ENCODE peak calls at places on chromosomes 1 and 21, in six cellular contexts. Z is HepG2, W is sigmoid colon, Y is spleen, V is Panc1, B is HCT116. D is an unnamed sample.

GRCh38 chr1:16015960-16016901 is 1.6 kb downstream of the HSPB7 start:
- DNase-seq in V (no peak), Z (no peak), Y (no peak), W (peak; percentile 93), B (no peak), D (no peak)

GRCh38 chr1:184387871-184388670 is 1.2 kb downstream of the C1orf21 start:
- DNase-seq in Z (no peak), V (no peak), Y (peak; percentile 79), B (no peak), W (peak; percentile 74), D (peak; percentile 40)

GRCh38 chr1:61042679-61043009 is 39.7 kb upstream of the NFIA start:
- DNase-seq in W (no peak), Y (no peak), V (no peak), Z (no peak), B (no peak), D (no peak)

GRCh38 chr1:48093696-48094518 is 96.7 kb upstream of the TRABD2B start:
- DNase-seq in V (peak; percentile 38), Z (peak; percentile 65), Y (peak; percentile 89), B (peak; percentile 72), W (no peak), D (peak; percentile 85)

GRCh38 chr21:46250146-46250725 is 21.7 kb upstream of the LSS start:
- DNase-seq in Y (no peak), W (no peak), B (no peak), V (no peak), Z (no peak), D (no peak)

GRCh38 chr1:43149889-43150288 is 22.2 kb downstream of the EBNA1BP2 start:
- DNase-seq in W (no peak), Z (no peak), V (no peak), Y (no peak), B (no peak), D (no peak)

GRCh38 chr1:109466440-109467300 is at the start of gene SYPL2:
- DNase-seq in B (no peak), V (no peak), W (peak; percentile 86), Y (peak; percentile 80), Z (no peak), D (peak; percentile 79)

GRCh38 chr1:201261771-201262547 is 21.3 kb upstream of the PKP1 start:
- DNase-seq in B (no peak), Z (no peak), W (peak; percentile 32), V (no peak), Y (peak; percentile 53), D (peak; percentile 6)

GRCh38 chr1:113191579-113192076 is 118.6 kb downstream of the LRIG2 start:
- DNase-seq in V (no peak), Z (no peak), Y (no peak), B (peak; percentile 94), W (no peak), D (no peak)

GRCh38 chr1:53949023-53949611 is 3.0 kb downstream of the LRRC42 start:
- DNase-seq in Z (peak; percentile 65), V (no peak), W (no peak), Y (no peak), B (no peak), D (peak; percentile 57)

GRCh38 chr1:218299416-218299815 is 14.3 kb downstream of the RRP15 start:
- DNase-seq in W (no peak), Z (peak; percentile 12), V (no peak), Y (no peak), B (peak; percentile 28), D (no peak)

GRCh38 chr1:108200627-108201106 is 524 bp upstream of the SLC25A24 start:
- DNase-seq in Z (peak; percentile 2), B (peak; percentile 41), V (no peak), Y (peak; percentile 72), W (no peak), D (peak; percentile 67)
- TF ChIP-seq POLR2AphosphoS5 in Z (no peak), B (no peak), V (no peak), Y (no peak), W (no peak), D (peak; percentile 40)

GRCh38 chr1:67404212-67404620 is 26.0 kb downstream of the SERBP1 start:
- DNase-seq in Y (no peak), Z (no peak), B (peak; percentile 38), W (no peak), V (no peak), D (no peak)
- TF ChIP-seq POLR2AphosphoS5 in Y (no peak), Z (no peak), B (no peak), W (no peak), V (no peak), D (peak; percentile 58)

DNA sequence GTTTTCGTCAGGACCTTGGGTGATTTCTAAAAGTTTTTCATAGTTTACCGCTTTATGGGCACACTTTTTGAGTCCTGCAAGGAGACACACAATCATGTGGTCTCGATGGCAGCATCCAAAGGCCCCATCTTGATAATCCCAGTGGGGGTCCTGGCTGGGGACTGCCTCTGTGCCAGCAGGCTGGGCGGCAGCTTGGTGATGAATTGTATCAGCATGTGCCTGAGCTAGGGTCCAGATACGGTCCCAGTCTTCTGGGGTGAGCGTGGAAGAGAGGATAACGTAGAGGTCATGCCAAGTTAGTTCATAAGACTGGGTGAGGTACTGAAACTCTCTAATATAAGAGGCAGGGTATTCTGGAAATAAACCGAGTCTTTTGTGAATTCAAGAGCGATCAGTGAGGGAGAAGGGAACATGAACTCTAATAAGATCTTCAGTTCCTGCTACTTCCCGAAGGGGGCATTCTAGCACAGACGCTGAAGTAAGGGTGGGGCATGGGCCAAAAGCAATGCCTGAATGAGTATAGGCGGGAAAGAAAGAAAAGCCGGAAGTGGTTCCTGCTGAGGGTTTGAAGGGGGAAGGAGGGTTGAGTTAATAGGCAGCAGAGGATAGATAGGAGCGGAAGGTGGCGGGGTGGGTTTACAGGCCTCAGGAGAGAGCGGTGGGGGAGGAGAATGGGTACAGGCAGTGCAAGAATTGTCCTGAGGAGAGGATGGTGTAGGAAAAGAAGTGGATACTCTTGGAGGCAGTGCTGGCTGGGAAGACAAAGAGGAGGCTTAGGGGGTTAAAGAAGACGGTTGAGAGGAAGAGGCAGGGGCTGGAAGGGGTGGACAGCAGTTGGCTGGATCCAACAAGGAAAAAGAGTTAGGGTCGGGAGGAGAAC is 1.6 kb downstream of the ERVH48-1 start:
- DNase-seq in B (peak; percentile 83), W (peak; percentile 90), Y (peak; percentile 78), Z (peak; percentile 83), V (peak; percentile 41), D (peak; percentile 81)
- TF ChIP-seq POLR2AphosphoS5 in B (peak; percentile 33), W (peak; percentile 39), Y (no peak), Z (no peak), V (no peak), D (no peak)

GRCh38 chr1:213940947-213941346 is 46.8 kb upstream of the PROX1 start:
- DNase-seq in Y (no peak), B (no peak), V (no peak), W (no peak), Z (no peak), D (no peak)
- TF ChIP-seq POLR2AphosphoS5 in Y (no peak), B (no peak), V (no peak), W (no peak), Z (no peak), D (no peak)

GRCh38 chr1:191256917-191257316 is 779.3 kb upstream of the BRINP3 start:
- DNase-seq in B (no peak), Z (no peak), Y (no peak), W (no peak), V (no peak), D (no peak)

GRCh38 chr1:191255354-191256057 is 777.8 kb upstream of the BRINP3 start:
- DNase-seq in Y (no peak), B (no peak), W (no peak), Z (no peak), V (no peak), D (no peak)
- TF ChIP-seq POLR2AphosphoS5 in Y (no peak), B (no peak), W (no peak), Z (no peak), V (no peak), D (no peak)

GRCh38 chr1:59814180-59814900 is 409 bp upstream of the HOOK1 start:
- DNase-seq in Y (peak; percentile 94), V (no peak), B (peak; percentile 99), Z (peak; percentile 97), W (no peak), D (peak; percentile 95)
- TF ChIP-seq POLR2AphosphoS5 in Y (peak; percentile 36), V (no peak), B (peak; percentile 81), Z (peak; percentile 75), W (no peak), D (no peak)

GRCh38 chr1:193443886-193444285 is 257.5 kb upstream of the B3GALT2 start:
- DNase-seq in Z (no peak), B (no peak), W (no peak), Y (no peak), V (no peak), D (no peak)
- TF ChIP-seq POLR2AphosphoS5 in Z (no peak), B (no peak), W (no peak), Y (no peak), V (no peak), D (no peak)

GRCh38 chr21:39385299-39386145 is 36.6 kb upstream of the HMGN1 start:
- DNase-seq in V (no peak), B (no peak), Z (peak; percentile 95), W (peak; percentile 93), Y (peak; percentile 94), D (peak; percentile 89)
- TF ChIP-seq POLR2AphosphoS5 in V (no peak), B (no peak), Z (peak; percentile 64), W (peak; percentile 54), Y (peak; percentile 69), D (peak; percentile 68)

DNA sequence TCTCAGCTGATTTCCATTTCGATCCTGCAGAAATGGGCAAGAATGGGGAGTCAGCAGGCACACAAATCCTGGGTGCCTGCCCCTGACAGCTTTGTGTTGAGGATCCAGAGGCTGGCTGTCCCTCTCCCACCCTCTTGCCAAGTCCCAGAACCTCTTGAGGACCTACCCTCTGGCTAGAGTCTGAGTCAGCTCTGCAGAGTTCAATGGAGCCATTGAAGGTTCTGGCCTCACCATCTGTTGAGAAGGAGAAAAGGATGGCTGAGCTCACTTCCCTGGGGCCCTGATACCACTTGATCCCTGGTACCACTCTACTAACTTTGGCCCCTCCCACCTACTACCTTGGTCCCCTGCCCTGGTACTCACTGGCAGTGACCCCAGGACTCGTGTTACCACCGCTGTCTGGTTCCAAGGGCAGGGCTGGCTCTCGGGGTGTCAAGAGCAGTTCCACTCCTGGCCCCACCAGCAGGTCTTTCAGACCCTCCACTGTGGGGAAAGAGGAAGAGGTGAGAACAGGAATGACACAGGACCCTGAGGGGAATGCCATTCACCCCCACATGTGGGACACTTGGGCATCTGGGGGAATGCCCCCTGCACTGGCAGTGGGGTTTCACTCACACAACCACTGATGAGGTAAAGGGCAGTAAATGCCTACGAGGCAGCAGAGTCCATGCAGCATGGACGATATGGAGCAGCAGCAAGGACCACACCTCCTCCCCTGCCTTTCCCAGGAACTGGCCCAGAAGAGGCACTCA is 10.5 kb downstream of the RXFP4 start:
- DNase-seq in Y (peak; percentile 54), Z (no peak), W (no peak), B (no peak), V (no peak), D (no peak)
- TF ChIP-seq POLR2AphosphoS5 in Y (no peak), Z (no peak), W (no peak), B (no peak), V (no peak), D (no peak)

DNA sequence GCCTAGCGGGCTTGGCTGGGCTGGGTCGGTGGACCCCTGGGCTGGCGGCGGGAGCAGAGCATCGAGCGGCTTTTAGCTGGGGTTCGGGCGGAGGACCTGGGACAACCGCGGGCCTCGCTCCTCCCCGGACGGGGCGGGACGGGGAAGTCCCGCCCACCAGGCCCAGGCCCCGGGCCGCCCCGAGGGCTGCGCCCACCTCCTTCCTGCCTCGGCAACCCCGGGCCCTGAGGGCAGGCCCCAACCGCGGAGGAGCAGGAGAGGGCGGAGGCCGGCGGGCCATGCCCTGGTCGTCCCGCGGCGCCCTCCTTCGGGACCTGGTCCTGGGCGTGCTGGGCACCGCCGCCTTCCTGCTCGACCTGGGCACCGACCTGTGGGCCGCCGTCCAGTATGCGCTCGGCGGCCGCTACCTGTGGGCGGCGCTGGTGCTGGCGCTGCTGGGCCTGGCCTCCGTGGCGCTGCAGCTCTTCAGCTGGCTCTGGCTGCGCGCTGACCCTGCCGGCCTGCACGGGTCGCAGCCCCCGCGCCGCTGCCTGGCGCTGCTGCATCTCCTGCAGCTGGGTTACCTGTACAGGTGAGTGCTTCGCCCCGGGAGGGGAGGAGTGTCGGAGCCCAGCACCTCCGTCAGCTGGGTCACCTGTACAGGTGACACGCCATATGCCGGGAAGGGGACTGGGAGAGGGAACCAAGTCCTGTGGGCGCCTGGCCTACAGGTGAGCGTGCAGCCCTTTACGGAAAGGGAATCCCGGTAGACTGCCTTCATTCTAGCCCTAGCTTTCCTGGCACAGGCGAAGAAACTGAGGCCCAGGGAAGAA is at the start of gene XKR8:
- DNase-seq in Y (peak; percentile 98), V (no peak), W (peak; percentile 87), Z (peak; percentile 23), B (peak; percentile 70), D (no peak)
- TF ChIP-seq POLR2AphosphoS5 in Y (peak; percentile 89), V (peak; percentile 71), W (peak; percentile 16), Z (peak; percentile 36), B (peak; percentile 87), D (no peak)

D was measured in SK-N-SH.